ENCODE peak calls at places on chromosomes 13 and 19, in seven cellular contexts. U is IMR-90, I is H1, D is GM12878, Z is SK-N-SH, B is HepG2, P is K562. E is an unnamed sample.

GRCh38 chr13:110236831-110237261 is 70.1 kb downstream of the COL4A1 start:
- DNase-seq in U (no peak), I (peak), D (no peak), Z (no peak), B (no peak), P (no peak), E (no peak)

GRCh38 chr13:100454876-100455275 is 133.7 kb downstream of the GGACT start:
- DNase-seq in U (peak), I (no peak), D (no peak), Z (no peak), B (no peak), P (no peak), E (no peak)

GRCh38 chr13:113723400-113724015 is 35.5 kb upstream of the TMEM255B start:
- DNase-seq in U (no peak), I (no peak), D (no peak), Z (no peak), B (no peak), P (no peak), E (no peak)

GRCh38 chr19:49949735-49950589 is 11.0 kb downstream of the SIGLEC11 start:
- DNase-seq in U (no peak), I (no peak), D (no peak), Z (no peak), B (no peak), P (no peak), E (no peak)

GRCh38 chr13:113151745-113152707 is 6.4 kb upstream of the PROZ start:
- DNase-seq in U (peak), I (peak), D (no peak), Z (no peak), B (no peak), P (no peak), E (no peak)

GRCh38 chr19:16358456-16358855 is 33.8 kb downstream of the KLF2 start:
- DNase-seq in U (no peak), I (no peak), D (no peak), Z (no peak), B (no peak), P (no peak), E (no peak)

GRCh38 chr19:2037676-2038255 is 13.3 kb downstream of the MKNK2 start:
- DNase-seq in U (no peak), I (no peak), D (no peak), Z (no peak), B (no peak), P (no peak), E (no peak)

GRCh38 chr13:110699148-110700145 is 6.5 kb downstream of the CARS2 start:
- DNase-seq in U (no peak), I (no peak), D (no peak), Z (no peak), B (no peak), P (no peak), E (no peak)

GRCh38 chr13:100724568-100724967 is 50.0 kb upstream of the TMTC4 start:
- DNase-seq in U (no peak), I (no peak), D (no peak), Z (no peak), B (no peak), P (no peak), E (no peak)

GRCh38 chr19:38952395-38953165 is 21.8 kb downstream of the MRPS12 start:
- DNase-seq in U (peak), I (peak), D (no peak), Z (no peak), B (peak), P (peak), E (peak)

GRCh38 chr13:26026211-26026610 is 25.6 kb downstream of the SHISA2 start:
- DNase-seq in U (no peak), I (peak), D (no peak), Z (no peak), B (no peak), P (no peak), E (no peak)

GRCh38 chr13:65966991-65967451 is 1263.1 kb downstream of the PCDH9 start:
- DNase-seq in U (peak), I (no peak), D (no peak), Z (peak), B (peak), P (peak), E (peak)

GRCh38 chr13:28357846-28358496 is 137.0 kb downstream of the FLT1 start:
- DNase-seq in U (no peak), I (no peak), D (no peak), Z (no peak), B (no peak), P (no peak), E (no peak)

GRCh38 chr13:28043224-28043623 is 54.7 kb upstream of the URAD start:
- DNase-seq in U (no peak), I (no peak), D (no peak), Z (no peak), B (no peak), P (no peak), E (no peak)

GRCh38 chr13:73000027-73000674 is 58.7 kb upstream of the KLF5 start:
- DNase-seq in U (peak), I (no peak), D (peak), Z (no peak), B (no peak), P (no peak), E (no peak)

GRCh38 chr13:106028916-106029315 is 506.5 kb downstream of the EFNB2 start:
- DNase-seq in U (no peak), I (no peak), D (no peak), Z (no peak), B (no peak), P (no peak), E (no peak)

GRCh38 chr19:31269425-31270127 is 79.7 kb downstream of the TSHZ3 start:
- DNase-seq in U (peak), I (no peak), D (no peak), Z (peak), B (no peak), P (no peak), E (no peak)

GRCh38 chr13:111886217-111886945 is 180.6 kb upstream of the SOX1 start:
- DNase-seq in U (no peak), I (peak), D (no peak), Z (no peak), B (no peak), P (no peak), E (no peak)

GRCh38 chr13:75787249-75787940 is 151.3 kb downstream of the LMO7 start:
- DNase-seq in U (peak), I (no peak), D (no peak), Z (no peak), B (no peak), P (no peak), E (peak)

GRCh38 chr13:75789451-75790197 is 153.5 kb downstream of the LMO7 start:
- DNase-seq in U (no peak), I (no peak), D (no peak), Z (no peak), B (no peak), P (no peak), E (no peak)

GRCh38 chr13:75788494-75788991 is 152.4 kb downstream of the LMO7 start:
- DNase-seq in U (peak), I (no peak), D (no peak), Z (no peak), B (no peak), P (no peak), E (peak)

GRCh38 chr13:75783906-75784485 is 147.9 kb downstream of the LMO7 start:
- DNase-seq in U (no peak), I (no peak), D (no peak), Z (peak), B (no peak), P (no peak), E (no peak)

DNA sequence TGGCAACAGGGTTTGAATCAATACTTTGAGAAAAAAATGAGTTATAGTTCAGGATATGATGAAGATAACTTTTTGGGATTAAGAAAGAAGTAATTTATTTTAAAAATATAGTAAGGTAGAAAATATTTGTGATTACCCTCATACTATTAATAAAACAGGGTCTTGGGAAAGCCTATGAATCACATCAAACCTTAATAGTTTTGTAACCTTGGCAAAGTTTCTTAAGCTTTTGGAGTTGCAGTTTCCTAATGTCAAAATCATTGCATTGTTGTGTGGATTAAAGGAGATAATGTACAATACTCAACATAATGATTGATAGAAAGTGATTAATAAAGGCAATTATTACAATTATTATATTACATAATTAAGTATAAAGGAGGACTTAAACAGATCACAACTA is 149.0 kb downstream of the LMO7 start:
- DNase-seq in U (peak), I (no peak), D (no peak), Z (no peak), B (no peak), P (no peak), E (no peak)
- TF ChIP-seq RFX5 in U (no peak), I (no peak), D (no peak), Z (no peak), B (no peak), P (no peak), E (no peak)

GRCh38 chr19:13011653-13012389 is 16.5 kb downstream of the NFIX start:
- DNase-seq in U (no peak), I (peak), D (no peak), Z (no peak), B (no peak), P (no peak), E (no peak)
- H3K27ac ChIP-seq in U (no peak), I (no peak), D (no peak), Z (no peak), B (no peak), P (no peak), E (no peak)

GRCh38 chr19:36257512-36257876 is 42.6 kb downstream of the ZNF146 start:
- DNase-seq in U (no peak), I (peak), D (no peak), Z (peak), B (no peak), P (no peak), E (no peak)
- TF ChIP-seq RFX5 in U (no peak), I (no peak), D (no peak), Z (no peak), B (no peak), P (no peak), E (no peak)

GRCh38 chr19:640606-641170 is 1.0 kb downstream of the FGF22 start:
- DNase-seq in U (no peak), I (no peak), D (no peak), Z (no peak), B (no peak), P (no peak), E (no peak)

GRCh38 chr19:640156-640548 is 473 bp downstream of the FGF22 start:
- DNase-seq in U (no peak), I (no peak), D (no peak), Z (no peak), B (no peak), P (no peak), E (no peak)

GRCh38 chr19:641702-642101 is 2.0 kb downstream of the FGF22 start:
- DNase-seq in U (no peak), I (no peak), D (no peak), Z (no peak), B (no peak), P (no peak), E (no peak)

GRCh38 chr19:638901-639250 is 803 bp upstream of the FGF22 start:
- DNase-seq in U (no peak), I (no peak), D (no peak), Z (no peak), B (no peak), P (no peak), E (no peak)

GRCh38 chr19:639251-640155 is at the start of gene FGF22:
- DNase-seq in U (peak), I (peak), D (no peak), Z (peak), B (peak), P (peak), E (peak)
- H3K27ac ChIP-seq in U (no peak), I (no peak), D (no peak), Z (no peak), B (no peak), P (peak), E (peak)

DNA sequence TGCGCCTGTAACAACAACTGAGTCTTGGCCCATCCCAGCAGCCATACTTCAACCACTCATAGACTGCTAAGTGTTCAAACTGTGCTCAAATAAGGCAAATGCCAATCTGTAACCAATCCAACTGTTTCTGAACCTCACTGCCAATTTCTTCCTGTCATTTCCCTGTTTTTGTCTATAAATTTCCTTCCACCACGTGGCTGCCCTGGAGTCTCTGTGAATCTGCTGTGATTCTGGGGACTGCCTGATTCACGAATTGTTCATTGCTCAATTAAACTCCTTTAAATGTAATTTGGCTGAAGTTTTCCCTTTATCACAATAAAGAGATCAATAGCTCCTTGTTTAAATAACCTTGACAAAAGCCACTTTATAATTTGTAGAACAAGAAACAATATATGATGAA is 50.8 kb upstream of the FREM2 start:
- DNase-seq in U (no peak), I (no peak), D (no peak), Z (no peak), B (no peak), P (no peak), E (no peak)
- TF ChIP-seq RFX5 in U (no peak), I (no peak), D (no peak), Z (no peak), B (no peak), P (no peak), E (no peak)

GRCh38 chr13:45316210-45316799 is 24.7 kb downstream of the TPT1 start:
- DNase-seq in U (no peak), I (no peak), D (no peak), Z (no peak), B (no peak), P (no peak), E (peak)

GRCh38 chr13:45321230-45321629 is 19.8 kb downstream of the TPT1 start:
- DNase-seq in U (no peak), I (no peak), D (no peak), Z (no peak), B (no peak), P (no peak), E (no peak)

GRCh38 chr13:45315520-45316167 is 25.3 kb downstream of the TPT1 start:
- DNase-seq in U (no peak), I (no peak), D (no peak), Z (no peak), B (no peak), P (no peak), E (no peak)

GRCh38 chr13:45314822-45315221 is 26.2 kb downstream of the TPT1 start:
- DNase-seq in U (no peak), I (no peak), D (no peak), Z (no peak), B (no peak), P (no peak), E (no peak)

GRCh38 chr13:45316996-45317395 is 24.0 kb downstream of the TPT1 start:
- DNase-seq in U (no peak), I (no peak), D (no peak), Z (no peak), B (no peak), P (no peak), E (no peak)
- H3K27ac ChIP-seq in U (no peak), I (no peak), D (no peak), Z (no peak), B (no peak), P (no peak), E (peak)

GRCh38 chr19:18794692-18795091 is 3.6 kb upstream of the COMP start:
- DNase-seq in U (no peak), I (no peak), D (no peak), Z (no peak), B (no peak), P (no peak), E (no peak)

GRCh38 chr19:18794029-18794313 is 2.9 kb upstream of the COMP start:
- DNase-seq in U (no peak), I (no peak), D (no peak), Z (no peak), B (no peak), P (no peak), E (no peak)

GRCh38 chr19:18798384-18799352 is 7.6 kb upstream of the COMP start:
- DNase-seq in U (no peak), I (no peak), D (no peak), Z (no peak), B (peak), P (no peak), E (no peak)

GRCh38 chr19:18795540-18795939 is 4.4 kb upstream of the COMP start:
- DNase-seq in U (no peak), I (no peak), D (no peak), Z (peak), B (no peak), P (no peak), E (no peak)

DNA sequence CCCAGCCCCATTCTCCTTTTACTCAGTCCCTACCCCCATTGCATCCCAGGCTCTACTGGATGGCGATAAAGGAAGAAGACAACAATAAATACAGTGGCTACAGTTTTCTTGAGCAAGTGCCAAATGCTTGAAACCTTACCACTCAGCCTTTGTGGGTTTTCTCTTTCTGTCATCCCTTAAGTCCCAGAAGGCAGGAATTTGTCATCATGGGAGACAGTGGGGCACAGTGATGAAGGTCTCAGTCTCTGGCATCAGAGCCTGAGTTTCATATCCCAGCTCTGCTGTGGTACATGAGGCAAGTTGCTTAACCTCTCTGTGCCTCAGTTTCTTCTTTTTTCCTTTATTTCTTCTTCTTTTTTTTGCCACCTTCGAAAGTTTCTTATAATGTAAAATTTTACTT is 5.1 kb upstream of the COMP start:
- DNase-seq in U (no peak), I (no peak), D (no peak), Z (no peak), B (no peak), P (no peak), E (no peak)
- TF ChIP-seq RFX5 in U (no peak), I (no peak), D (no peak), Z (no peak), B (no peak), P (no peak), E (no peak)

GRCh38 chr13:90545070-90545840 is 802.2 kb upstream of the MIR17HG start:
- DNase-seq in U (no peak), I (no peak), D (no peak), Z (no peak), B (no peak), P (no peak), E (no peak)
- H3K27ac ChIP-seq in U (no peak), I (no peak), D (no peak), Z (no peak), B (no peak), P (no peak), E (no peak)

GRCh38 chr19:41297628-41298326 is 12.2 kb upstream of the CCDC97 start:
- DNase-seq in U (no peak), I (no peak), D (peak), Z (no peak), B (no peak), P (no peak), E (no peak)
- TF ChIP-seq RFX5 in U (no peak), I (no peak), D (no peak), Z (no peak), B (no peak), P (no peak), E (no peak)

GRCh38 chr13:78764665-78765064 is 105.7 kb upstream of the OBI1 start:
- DNase-seq in U (no peak), I (peak), D (no peak), Z (no peak), B (no peak), P (peak), E (no peak)
- H3K27ac ChIP-seq in U (no peak), I (no peak), D (no peak), Z (no peak), B (no peak), P (no peak), E (no peak)